ENCODE peak calls at places on chromosomes 5 and 9, in nine cellular contexts. One of them, this sample, is unnamed.

GRCh38 chr9:111263116-111263515 is 66.9 kb downstream of the OR2K2 start:
- DNase-seq in left lung: no peak
- DNase-seq in astrocyte of the spinal cord: no peak
- DNase-seq in CD4-positive, alpha-beta T cell: no peak
- DNase-seq in left ventricle myocardium inferior: no peak
- DNase-seq in tibial artery: no peak
- DNase-seq in foreskin fibroblast: no peak
- DNase-seq in right atrium auricular region: no peak
- DNase-seq in GM23338: no peak
- DNase-seq in this sample: no peak

GRCh38 chr5:103369125-103370120 is 110.9 kb downstream of the MACIR start:
- DNase-seq in left lung: no peak
- DNase-seq in astrocyte of the spinal cord: no peak
- DNase-seq in CD4-positive, alpha-beta T cell: no peak
- DNase-seq in left ventricle myocardium inferior: no peak
- DNase-seq in tibial artery: no peak
- DNase-seq in foreskin fibroblast: no peak
- DNase-seq in right atrium auricular region: no peak
- DNase-seq in GM23338: no peak
- DNase-seq in this sample: no peak

GRCh38 chr5:94746731-94747124 is 128.3 kb downstream of the SLF1 start:
- DNase-seq in left lung: no peak
- DNase-seq in astrocyte of the spinal cord: no peak
- DNase-seq in CD4-positive, alpha-beta T cell: no peak
- DNase-seq in left ventricle myocardium inferior: no peak
- DNase-seq in tibial artery: no peak
- DNase-seq in foreskin fibroblast: no peak
- DNase-seq in right atrium auricular region: no peak
- DNase-seq in GM23338: no peak
- DNase-seq in this sample: no peak

GRCh38 chr9:133113928-133114351 is 7.1 kb downstream of the RALGDS start:
- DNase-seq in left lung: peak
- DNase-seq in astrocyte of the spinal cord: no peak
- DNase-seq in CD4-positive, alpha-beta T cell: no peak
- DNase-seq in left ventricle myocardium inferior: peak
- DNase-seq in tibial artery: no peak
- DNase-seq in foreskin fibroblast: peak
- DNase-seq in right atrium auricular region: no peak
- DNase-seq in GM23338: no peak
- DNase-seq in this sample: no peak

GRCh38 chr9:89815903-89816573 is 211.2 kb downstream of the GADD45G start:
- DNase-seq in left lung: no peak
- DNase-seq in astrocyte of the spinal cord: no peak
- DNase-seq in CD4-positive, alpha-beta T cell: no peak
- DNase-seq in left ventricle myocardium inferior: peak
- DNase-seq in tibial artery: no peak
- DNase-seq in foreskin fibroblast: no peak
- DNase-seq in right atrium auricular region: peak
- DNase-seq in GM23338: no peak
- DNase-seq in this sample: no peak

GRCh38 chr9:130755377-130756007 is 61.9 kb downstream of the EXOSC2 start:
- DNase-seq in left lung: no peak
- DNase-seq in astrocyte of the spinal cord: no peak
- DNase-seq in CD4-positive, alpha-beta T cell: no peak
- DNase-seq in left ventricle myocardium inferior: no peak
- DNase-seq in tibial artery: no peak
- DNase-seq in foreskin fibroblast: no peak
- DNase-seq in right atrium auricular region: no peak
- DNase-seq in GM23338: no peak
- DNase-seq in this sample: no peak

GRCh38 chr9:79764377-79764776 is 192.6 kb downstream of the TLE4 start:
- DNase-seq in left lung: no peak
- DNase-seq in astrocyte of the spinal cord: peak
- DNase-seq in CD4-positive, alpha-beta T cell: no peak
- DNase-seq in left ventricle myocardium inferior: no peak
- DNase-seq in tibial artery: peak
- DNase-seq in foreskin fibroblast: peak
- DNase-seq in right atrium auricular region: peak
- DNase-seq in GM23338: no peak
- DNase-seq in this sample: peak

GRCh38 chr9:33167949-33168535 is 906 bp upstream of the B4GALT1 start:
- DNase-seq in left lung: peak
- DNase-seq in astrocyte of the spinal cord: no peak
- DNase-seq in CD4-positive, alpha-beta T cell: no peak
- DNase-seq in left ventricle myocardium inferior: no peak
- DNase-seq in tibial artery: no peak
- DNase-seq in foreskin fibroblast: peak
- DNase-seq in right atrium auricular region: peak
- DNase-seq in GM23338: no peak
- DNase-seq in this sample: no peak

GRCh38 chr9:89525673-89526374 is 27.9 kb upstream of the SEMA4D start:
- DNase-seq in left lung: no peak
- DNase-seq in astrocyte of the spinal cord: no peak
- DNase-seq in CD4-positive, alpha-beta T cell: no peak
- DNase-seq in left ventricle myocardium inferior: no peak
- DNase-seq in tibial artery: peak
- DNase-seq in foreskin fibroblast: no peak
- DNase-seq in right atrium auricular region: no peak
- DNase-seq in GM23338: no peak
- DNase-seq in this sample: no peak

GRCh38 chr9:120379611-120380010 is 200.4 kb downstream of the CDK5RAP2 start:
- DNase-seq in left lung: no peak
- DNase-seq in astrocyte of the spinal cord: no peak
- DNase-seq in CD4-positive, alpha-beta T cell: no peak
- DNase-seq in left ventricle myocardium inferior: no peak
- DNase-seq in tibial artery: peak
- DNase-seq in foreskin fibroblast: no peak
- DNase-seq in right atrium auricular region: no peak
- DNase-seq in GM23338: no peak
- DNase-seq in this sample: no peak

GRCh38 chr9:136546697-136547481 is 1.0 kb upstream of the NOTCH1 start:
- DNase-seq in left lung: peak
- DNase-seq in astrocyte of the spinal cord: no peak
- DNase-seq in CD4-positive, alpha-beta T cell: peak
- DNase-seq in left ventricle myocardium inferior: peak
- DNase-seq in tibial artery: peak
- DNase-seq in foreskin fibroblast: peak
- DNase-seq in right atrium auricular region: peak
- DNase-seq in GM23338: peak
- DNase-seq in this sample: no peak

GRCh38 chr5:99815-100214 is 7.8 kb downstream of the PLEKHG4B start:
- DNase-seq in left lung: no peak
- DNase-seq in astrocyte of the spinal cord: no peak
- DNase-seq in CD4-positive, alpha-beta T cell: no peak
- DNase-seq in left ventricle myocardium inferior: no peak
- DNase-seq in tibial artery: no peak
- DNase-seq in foreskin fibroblast: no peak
- DNase-seq in right atrium auricular region: no peak
- DNase-seq in GM23338: peak
- DNase-seq in this sample: no peak

GRCh38 chr5:80406980-80407734 is 707 bp upstream of the ZFYVE16 start:
- DNase-seq in left lung: peak
- DNase-seq in astrocyte of the spinal cord: no peak
- DNase-seq in CD4-positive, alpha-beta T cell: peak
- DNase-seq in left ventricle myocardium inferior: peak
- DNase-seq in tibial artery: peak
- DNase-seq in foreskin fibroblast: peak
- DNase-seq in right atrium auricular region: no peak
- DNase-seq in GM23338: no peak
- DNase-seq in this sample: peak

GRCh38 chr9:98171176-98171925 is 21.1 kb downstream of the CORO2A start:
- DNase-seq in left lung: no peak
- DNase-seq in astrocyte of the spinal cord: no peak
- DNase-seq in CD4-positive, alpha-beta T cell: no peak
- DNase-seq in left ventricle myocardium inferior: no peak
- DNase-seq in tibial artery: no peak
- DNase-seq in foreskin fibroblast: no peak
- DNase-seq in right atrium auricular region: no peak
- DNase-seq in GM23338: no peak
- DNase-seq in this sample: no peak

GRCh38 chr5:126801992-126802294 is 25.0 kb downstream of the LMNB1 start:
- DNase-seq in left lung: no peak
- DNase-seq in astrocyte of the spinal cord: peak
- DNase-seq in CD4-positive, alpha-beta T cell: no peak
- DNase-seq in left ventricle myocardium inferior: no peak
- DNase-seq in tibial artery: no peak
- DNase-seq in foreskin fibroblast: peak
- DNase-seq in right atrium auricular region: no peak
- DNase-seq in GM23338: no peak
- DNase-seq in this sample: no peak

DNA sequence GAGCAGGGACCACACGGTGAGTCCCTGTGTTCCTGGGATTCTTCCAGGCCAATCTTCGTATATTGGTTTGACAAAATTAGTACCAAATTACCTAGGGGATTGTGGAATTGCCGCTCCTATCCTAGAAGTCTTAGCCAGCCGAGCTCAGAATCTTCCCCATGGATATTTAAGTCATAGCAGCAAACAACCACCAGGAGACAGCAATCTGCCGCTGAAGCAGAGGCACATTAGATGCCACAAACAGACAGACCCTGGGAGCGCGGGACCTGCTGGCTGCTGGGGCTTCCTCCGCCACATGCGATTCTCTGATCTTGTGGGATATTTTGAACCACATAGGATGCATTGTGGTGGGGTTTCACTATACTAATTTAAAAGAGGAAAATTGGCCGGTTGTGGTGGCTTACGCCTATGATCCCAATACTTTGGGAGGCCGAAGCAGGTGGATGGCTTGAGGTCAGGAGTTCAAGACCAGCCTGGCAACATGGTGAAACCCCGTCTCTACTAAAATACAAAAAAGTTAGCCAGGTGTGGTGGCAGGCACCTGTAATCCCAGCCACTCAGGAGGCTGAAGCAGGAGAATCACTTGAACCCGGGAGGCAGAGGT is 31.7 kb upstream of the ZBTB43 start:
- DNase-seq in left lung: no peak
- DNase-seq in astrocyte of the spinal cord: no peak
- DNase-seq in CD4-positive, alpha-beta T cell: no peak
- DNase-seq in left ventricle myocardium inferior: no peak
- DNase-seq in tibial artery: no peak
- DNase-seq in foreskin fibroblast: peak
- DNase-seq in right atrium auricular region: no peak
- DNase-seq in GM23338: peak
- DNase-seq in this sample: no peak
- TF ChIP-seq CTCF in left lung: no peak
- TF ChIP-seq CTCF in astrocyte of the spinal cord: peak
- TF ChIP-seq CTCF in CD4-positive, alpha-beta T cell: peak
- TF ChIP-seq CTCF in left ventricle myocardium inferior: peak
- TF ChIP-seq CTCF in tibial artery: peak
- TF ChIP-seq CTCF in foreskin fibroblast: peak
- TF ChIP-seq CTCF in right atrium auricular region: no peak
- TF ChIP-seq CTCF in GM23338: peak
- TF ChIP-seq CTCF in this sample: peak

GRCh38 chr9:12698986-12699385 is 5.8 kb downstream of the TYRP1 start:
- DNase-seq in left lung: no peak
- DNase-seq in astrocyte of the spinal cord: no peak
- DNase-seq in CD4-positive, alpha-beta T cell: no peak
- DNase-seq in left ventricle myocardium inferior: no peak
- DNase-seq in tibial artery: no peak
- DNase-seq in foreskin fibroblast: no peak
- DNase-seq in right atrium auricular region: no peak
- DNase-seq in GM23338: peak
- DNase-seq in this sample: no peak
- TF ChIP-seq CTCF in left lung: no peak
- TF ChIP-seq CTCF in astrocyte of the spinal cord: peak
- TF ChIP-seq CTCF in CD4-positive, alpha-beta T cell: no peak
- TF ChIP-seq CTCF in left ventricle myocardium inferior: peak
- TF ChIP-seq CTCF in tibial artery: no peak
- TF ChIP-seq CTCF in foreskin fibroblast: no peak
- TF ChIP-seq CTCF in right atrium auricular region: no peak
- TF ChIP-seq CTCF in GM23338: peak
- TF ChIP-seq CTCF in this sample: peak

GRCh38 chr5:166382031-166382430 is 1909.4 kb upstream of the WWC1 start:
- DNase-seq in left lung: no peak
- DNase-seq in astrocyte of the spinal cord: no peak
- DNase-seq in CD4-positive, alpha-beta T cell: no peak
- DNase-seq in left ventricle myocardium inferior: no peak
- DNase-seq in tibial artery: no peak
- DNase-seq in foreskin fibroblast: no peak
- DNase-seq in right atrium auricular region: no peak
- DNase-seq in GM23338: peak
- DNase-seq in this sample: no peak
- TF ChIP-seq CTCF in left lung: no peak
- TF ChIP-seq CTCF in astrocyte of the spinal cord: no peak
- TF ChIP-seq CTCF in CD4-positive, alpha-beta T cell: no peak
- TF ChIP-seq CTCF in left ventricle myocardium inferior: no peak
- TF ChIP-seq CTCF in tibial artery: no peak
- TF ChIP-seq CTCF in foreskin fibroblast: no peak
- TF ChIP-seq CTCF in right atrium auricular region: no peak
- TF ChIP-seq CTCF in GM23338: peak
- TF ChIP-seq CTCF in this sample: no peak

GRCh38 chr9:87337335-87338074 is 160.2 kb upstream of the DAPK1 start:
- DNase-seq in left lung: no peak
- DNase-seq in astrocyte of the spinal cord: peak
- DNase-seq in CD4-positive, alpha-beta T cell: no peak
- DNase-seq in left ventricle myocardium inferior: no peak
- DNase-seq in tibial artery: no peak
- DNase-seq in foreskin fibroblast: peak
- DNase-seq in right atrium auricular region: no peak
- DNase-seq in GM23338: peak
- DNase-seq in this sample: peak

GRCh38 chr9:87338075-87338989 is 159.3 kb upstream of the DAPK1 start:
- DNase-seq in left lung: no peak
- DNase-seq in astrocyte of the spinal cord: no peak
- DNase-seq in CD4-positive, alpha-beta T cell: no peak
- DNase-seq in left ventricle myocardium inferior: no peak
- DNase-seq in tibial artery: no peak
- DNase-seq in foreskin fibroblast: no peak
- DNase-seq in right atrium auricular region: no peak
- DNase-seq in GM23338: peak
- DNase-seq in this sample: no peak

GRCh38 chr9:87336914-87337333 is 160.7 kb upstream of the DAPK1 start:
- DNase-seq in left lung: peak
- DNase-seq in astrocyte of the spinal cord: peak
- DNase-seq in CD4-positive, alpha-beta T cell: no peak
- DNase-seq in left ventricle myocardium inferior: no peak
- DNase-seq in tibial artery: no peak
- DNase-seq in foreskin fibroblast: peak
- DNase-seq in right atrium auricular region: no peak
- DNase-seq in GM23338: peak
- DNase-seq in this sample: peak

GRCh38 chr9:87334366-87334765 is 163.3 kb upstream of the DAPK1 start:
- DNase-seq in left lung: no peak
- DNase-seq in astrocyte of the spinal cord: no peak
- DNase-seq in CD4-positive, alpha-beta T cell: no peak
- DNase-seq in left ventricle myocardium inferior: no peak
- DNase-seq in tibial artery: no peak
- DNase-seq in foreskin fibroblast: no peak
- DNase-seq in right atrium auricular region: no peak
- DNase-seq in GM23338: no peak
- DNase-seq in this sample: no peak

DNA sequence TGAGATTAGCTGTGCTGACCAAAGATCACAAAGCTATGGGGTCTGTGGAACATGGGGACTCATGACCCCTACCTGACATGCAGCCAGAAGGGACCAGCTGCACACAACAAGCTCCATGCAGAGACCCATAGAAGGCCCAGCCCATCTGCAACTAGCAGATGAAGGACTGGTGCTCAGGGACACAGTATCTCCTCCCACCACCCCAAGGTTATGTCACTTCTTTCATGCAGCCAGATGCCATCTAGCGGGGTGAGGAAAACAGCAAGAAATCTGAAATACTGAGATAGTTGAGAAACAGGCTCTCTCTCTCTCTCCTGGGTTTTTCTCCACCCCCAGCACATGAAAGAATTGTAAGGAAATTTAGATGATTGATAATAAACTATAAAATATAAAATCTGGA is 161.3 kb upstream of the DAPK1 start:
- DNase-seq in left lung: no peak
- DNase-seq in astrocyte of the spinal cord: no peak
- DNase-seq in CD4-positive, alpha-beta T cell: no peak
- DNase-seq in left ventricle myocardium inferior: no peak
- DNase-seq in tibial artery: no peak
- DNase-seq in foreskin fibroblast: peak
- DNase-seq in right atrium auricular region: no peak
- DNase-seq in GM23338: peak
- DNase-seq in this sample: no peak
- TF ChIP-seq CTCF in left lung: no peak
- TF ChIP-seq CTCF in astrocyte of the spinal cord: no peak
- TF ChIP-seq CTCF in CD4-positive, alpha-beta T cell: no peak
- TF ChIP-seq CTCF in left ventricle myocardium inferior: no peak
- TF ChIP-seq CTCF in tibial artery: no peak
- TF ChIP-seq CTCF in foreskin fibroblast: no peak
- TF ChIP-seq CTCF in right atrium auricular region: no peak
- TF ChIP-seq CTCF in GM23338: no peak
- TF ChIP-seq CTCF in this sample: no peak